ENCODE peak calls at places on chromosomes 7 and 10, in eight cellular contexts. G is AG04450; E is effector memory CD4-positive, alpha-beta T cell; C is lung; W is uterus; F is SJCRH30; T is OCI-LY7; I is aorta. L is an unnamed sample.

GRCh38 chr10:48390933-48391845 is 84.7 kb downstream of the MAPK8 start:
- DNase-seq in E (no peak), W (no peak), C (no peak), F (peak), G (no peak), T (no peak), I (no peak), L (no peak)

GRCh38 chr7:71630521-71630920 is 498.6 kb downstream of the GALNT17 start:
- DNase-seq in G (no peak), C (no peak), T (no peak), E (no peak), W (no peak), F (no peak), I (no peak), L (no peak)

GRCh38 chr7:121336579-121336978 is 7.8 kb downstream of the WNT16 start:
- DNase-seq in F (no peak), G (no peak), E (no peak), I (no peak), C (no peak), W (no peak), T (no peak), L (no peak)

GRCh38 chr10:117391436-117392205 is 16.4 kb upstream of the PDZD8 start:
- DNase-seq in F (peak), T (no peak), G (no peak), C (peak), E (no peak), W (no peak), I (no peak), L (no peak)

GRCh38 chr7:131108212-131108980 is 219.3 kb upstream of the MKLN1 start:
- DNase-seq in I (no peak), E (peak), T (peak), F (no peak), C (no peak), W (no peak), G (no peak), L (no peak)

GRCh38 chr10:48973065-48973464 is 33.4 kb upstream of the LRRC18 start:
- DNase-seq in E (no peak), T (no peak), F (no peak), C (no peak), I (no peak), W (no peak), G (no peak), L (no peak)

GRCh38 chr7:54260868-54261475 is 281.2 kb upstream of the VSTM2A start:
- DNase-seq in W (no peak), C (no peak), G (no peak), T (no peak), E (no peak), F (no peak), I (no peak), L (no peak)

GRCh38 chr7:88306590-88307048 is at the start of gene STEAP4:
- DNase-seq in E (no peak), W (peak), C (peak), I (peak), T (no peak), F (no peak), G (no peak), L (peak)

GRCh38 chr10:14605231-14605925 is 169.3 kb downstream of the FAM107B start:
- DNase-seq in W (no peak), I (no peak), C (no peak), E (no peak), T (no peak), G (no peak), F (no peak), L (no peak)

GRCh38 chr7:134016223-134016941 is 110.8 kb upstream of the LRGUK start:
- DNase-seq in W (no peak), E (no peak), I (no peak), G (no peak), C (no peak), F (peak), T (peak), L (no peak)

GRCh38 chr10:116080553-116080952 is 192.5 kb downstream of the GFRA1 start:
- DNase-seq in G (no peak), F (no peak), T (no peak), E (no peak), C (no peak), W (no peak), I (no peak), L (no peak)

GRCh38 chr7:102077081-102077480 is 209.6 kb upstream of the SH2B2 start:
- DNase-seq in T (peak), W (no peak), I (no peak), F (peak), G (no peak), C (no peak), E (no peak), L (no peak)

GRCh38 chr7:4136501-4137110 is 545.5 kb upstream of the FOXK1 start:
- DNase-seq in W (no peak), T (no peak), F (no peak), C (no peak), I (peak), G (no peak), E (no peak), L (no peak)

GRCh38 chr7:47846117-47846836 is 102.0 kb downstream of the PKD1L1 start:
- DNase-seq in G (no peak), E (no peak), F (no peak), W (no peak), I (no peak), T (no peak), C (peak), L (no peak)

GRCh38 chr7:150432915-150433892 is 17.2 kb upstream of the GIMAP8 start:
- DNase-seq in T (no peak), I (no peak), C (peak), G (no peak), W (no peak), F (no peak), E (no peak), L (no peak)

GRCh38 chr10:97717627-97718026 is 4.1 kb downstream of the MARVELD1 start:
- DNase-seq in W (no peak), T (no peak), E (no peak), I (no peak), C (no peak), G (no peak), F (no peak), L (no peak)

GRCh38 chr7:111041577-111041976 is 49.4 kb upstream of the LRRN3 start:
- DNase-seq in W (no peak), G (no peak), T (no peak), E (no peak), C (no peak), I (no peak), F (no peak), L (no peak)

GRCh38 chr10:49520122-49520775 is 18.7 kb downstream of the ERCC6 start:
- DNase-seq in E (no peak), F (no peak), C (no peak), G (no peak), W (no peak), I (no peak), T (no peak), L (no peak)

GRCh38 chr10:110498982-110499795 is 1.5 kb downstream of the DUSP5 start:
- DNase-seq in F (peak), T (peak), G (peak), I (no peak), E (peak), C (no peak), W (peak), L (no peak)

GRCh38 chr10:126061526-126061925 is 165.2 kb downstream of the FANK1 start:
- DNase-seq in F (no peak), G (no peak), T (no peak), W (no peak), I (no peak), E (no peak), C (no peak), L (no peak)

GRCh38 chr10:70898687-70899086 is 10.3 kb upstream of the PCBD1 start:
- DNase-seq in F (no peak), E (no peak), W (no peak), T (no peak), G (no peak), I (no peak), C (no peak), L (no peak)

GRCh38 chr7:107463139-107464078 is 6.4 kb upstream of the GPR22 start:
- DNase-seq in W (peak), C (peak), G (peak), T (peak), I (peak), F (peak), E (peak), L (peak)

GRCh38 chr10:9012312-9012711 is 957.8 kb downstream of the GATA3 start:
- DNase-seq in I (no peak), C (no peak), F (no peak), G (no peak), T (no peak), W (no peak), E (no peak), L (no peak)

GRCh38 chr10:42935466-42935865 is 141.4 kb upstream of the RET start:
- DNase-seq in I (no peak), C (no peak), F (no peak), G (no peak), E (no peak), W (no peak), T (no peak), L (no peak)

DNA sequence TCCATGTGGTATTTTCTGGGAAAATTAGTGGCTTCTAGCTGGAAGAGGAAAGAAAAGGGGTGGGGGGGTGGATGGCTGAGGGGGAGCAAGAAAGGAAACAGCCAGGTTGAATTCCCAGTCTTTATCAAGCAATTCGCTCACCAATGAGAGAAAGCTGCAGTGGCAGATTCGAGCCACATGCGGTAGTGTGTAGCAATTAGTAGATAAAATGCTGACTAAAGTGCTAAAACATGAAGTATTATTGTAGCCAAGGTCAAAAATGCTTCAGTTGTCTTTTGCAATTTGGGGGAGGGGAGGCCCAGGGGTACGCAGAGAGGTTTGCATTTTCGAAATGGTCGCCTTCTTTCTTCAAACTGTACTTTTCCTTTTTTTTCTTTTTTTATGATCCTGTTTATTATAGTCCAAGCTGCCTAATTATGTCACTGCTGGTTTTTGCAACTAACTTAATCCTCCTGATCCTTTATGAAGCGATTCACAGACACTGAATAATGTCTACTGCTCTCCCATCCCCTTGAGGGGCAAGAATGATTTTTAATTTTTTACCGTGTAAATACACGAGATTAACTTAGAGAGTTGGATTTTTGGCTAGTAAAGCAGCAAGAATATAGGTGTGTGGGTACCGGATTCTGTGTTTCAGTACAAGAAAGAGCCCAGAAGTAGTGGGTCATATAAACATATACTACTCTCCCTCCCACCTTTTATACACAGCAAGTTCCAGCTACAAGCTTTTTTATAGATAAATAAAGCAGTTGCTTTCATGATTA is 3.6 kb upstream of the ARID5B start:
- DNase-seq in E (no peak), C (peak), G (no peak), I (peak), W (peak), F (no peak), T (peak), L (no peak)
- H3K27ac ChIP-seq in E (no peak), C (peak), G (no peak), I (no peak), W (peak), F (no peak), T (peak), L (peak)

GRCh38 chr10:681670-682318 is 7.7 kb downstream of the DIP2C start:
- DNase-seq in F (no peak), E (no peak), G (no peak), C (no peak), I (no peak), W (no peak), T (no peak), L (no peak)

GRCh38 chr10:686155-686931 is 3.1 kb downstream of the DIP2C start:
- DNase-seq in W (no peak), C (no peak), G (no peak), E (no peak), F (no peak), I (no peak), T (no peak), L (no peak)

GRCh38 chr10:682931-683447 is 6.5 kb downstream of the DIP2C start:
- DNase-seq in T (no peak), W (no peak), C (no peak), G (no peak), I (no peak), F (no peak), E (no peak), L (no peak)

GRCh38 chr10:685613-686012 is 3.9 kb downstream of the DIP2C start:
- DNase-seq in T (no peak), W (no peak), I (no peak), G (no peak), F (no peak), E (no peak), C (no peak), L (no peak)

DNA sequence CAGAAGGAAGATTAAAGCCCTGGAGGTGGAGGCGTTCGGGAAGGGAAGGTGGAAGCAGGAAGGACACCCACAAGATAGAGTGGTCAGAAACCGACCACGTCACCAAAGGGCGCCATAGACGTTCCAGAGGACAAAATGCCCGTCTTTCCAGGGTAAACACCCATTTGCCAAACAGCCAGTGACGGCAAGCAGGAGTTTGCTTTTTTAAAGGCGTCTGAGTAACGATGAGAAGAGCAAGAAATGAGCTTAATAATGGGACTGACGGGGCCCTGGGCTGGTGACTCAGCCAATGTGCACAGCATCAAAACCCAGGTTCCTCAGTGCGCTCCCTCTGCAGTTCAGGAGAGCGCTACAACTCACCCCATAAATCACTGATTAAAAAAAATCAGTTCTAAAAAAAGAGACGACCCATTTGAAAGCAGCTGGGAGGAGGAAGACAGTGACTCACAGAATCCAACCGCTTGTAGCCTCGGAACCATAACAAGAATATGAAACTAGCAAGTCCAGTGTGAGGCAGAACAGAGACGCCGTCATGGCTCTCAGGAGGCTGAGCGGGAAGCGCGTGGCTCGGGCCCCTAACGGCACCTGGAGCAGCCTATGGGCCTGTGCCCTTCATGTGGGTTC is 5.9 kb downstream of the DIP2C start:
- DNase-seq in F (no peak), I (peak), T (no peak), W (peak), C (no peak), E (no peak), G (peak), L (peak)
- H3K27ac ChIP-seq in F (no peak), I (peak), T (no peak), W (peak), C (no peak), E (no peak), G (peak), L (peak)

GRCh38 chr10:4672199-4672598 is 153.8 kb upstream of the AKR1E2 start:
- DNase-seq in F (no peak), E (no peak), I (no peak), W (no peak), G (no peak), C (no peak), T (no peak), L (no peak)

GRCh38 chr10:4669585-4669984 is 156.4 kb upstream of the AKR1E2 start:
- DNase-seq in T (no peak), I (no peak), F (no peak), C (no peak), W (no peak), E (no peak), G (no peak), L (no peak)

GRCh38 chr10:4670737-4671136 is 155.3 kb upstream of the AKR1E2 start:
- DNase-seq in I (no peak), C (no peak), F (no peak), E (no peak), T (no peak), G (no peak), W (no peak), L (no peak)

GRCh38 chr10:4673279-4674040 is 152.5 kb upstream of the AKR1E2 start:
- DNase-seq in T (no peak), W (no peak), E (no peak), I (no peak), C (no peak), G (no peak), F (no peak), L (no peak)

DNA sequence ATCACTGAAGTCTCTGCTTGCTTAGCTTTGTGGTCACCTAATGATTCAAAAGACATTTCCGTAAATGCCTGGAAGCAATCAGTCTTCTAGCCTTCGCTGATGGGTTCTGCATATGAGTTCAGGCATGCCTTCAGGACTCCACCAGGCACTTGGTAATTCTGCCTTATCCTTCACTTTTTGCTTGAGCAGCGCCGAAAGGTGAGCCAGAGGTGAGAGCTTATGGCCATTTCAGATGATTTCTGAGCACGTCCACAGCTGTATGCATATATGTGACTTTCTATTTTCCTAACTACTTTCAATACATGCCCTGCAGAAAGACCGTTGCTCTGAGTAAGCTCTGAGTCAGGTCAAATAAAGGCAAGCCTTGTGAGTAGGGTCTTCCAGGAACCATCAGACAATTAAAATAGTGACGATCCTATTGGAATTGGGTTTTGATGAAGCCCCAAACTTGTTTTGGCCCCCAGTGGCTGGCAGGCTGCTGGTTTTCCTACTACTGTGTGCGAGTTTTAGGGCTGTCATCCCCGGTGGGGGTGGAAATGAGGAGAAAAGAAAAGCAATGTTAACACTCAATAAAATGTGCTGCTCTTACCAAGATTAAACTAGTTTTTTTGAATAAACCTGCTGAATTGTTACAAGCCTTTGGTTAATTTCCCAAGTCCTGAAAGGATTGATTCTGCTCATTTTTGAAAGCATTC is 154.4 kb upstream of the AKR1E2 start:
- DNase-seq in E (no peak), T (no peak), W (no peak), C (no peak), F (no peak), I (no peak), G (no peak), L (no peak)
- H3K27ac ChIP-seq in E (no peak), T (no peak), W (no peak), C (no peak), F (no peak), I (no peak), G (peak), L (peak)

GRCh38 chr10:77582710-77583115 is 54.9 kb downstream of the KCNMA1 start:
- DNase-seq in I (peak), E (no peak), F (peak), W (no peak), C (no peak), T (no peak), G (no peak), L (peak)
- H3K27ac ChIP-seq in I (no peak), E (no peak), F (no peak), W (no peak), C (no peak), T (no peak), G (peak), L (peak)

GRCh38 chr10:124067825-124068400 is 25.5 kb downstream of the CHST15 start:
- DNase-seq in W (no peak), E (no peak), T (no peak), F (no peak), I (peak), G (no peak), C (no peak), L (no peak)

GRCh38 chr10:124068929-124069328 is 24.5 kb downstream of the CHST15 start:
- DNase-seq in W (no peak), E (no peak), G (no peak), T (no peak), C (no peak), I (no peak), F (no peak), L (no peak)

GRCh38 chr10:124065382-124066155 is 27.8 kb downstream of the CHST15 start:
- DNase-seq in W (no peak), G (no peak), F (no peak), I (peak), T (no peak), C (no peak), E (no peak), L (no peak)

GRCh38 chr10:124069341-124069740 is 24.1 kb downstream of the CHST15 start:
- DNase-seq in T (no peak), C (no peak), F (no peak), W (no peak), E (no peak), I (peak), G (no peak), L (no peak)

DNA sequence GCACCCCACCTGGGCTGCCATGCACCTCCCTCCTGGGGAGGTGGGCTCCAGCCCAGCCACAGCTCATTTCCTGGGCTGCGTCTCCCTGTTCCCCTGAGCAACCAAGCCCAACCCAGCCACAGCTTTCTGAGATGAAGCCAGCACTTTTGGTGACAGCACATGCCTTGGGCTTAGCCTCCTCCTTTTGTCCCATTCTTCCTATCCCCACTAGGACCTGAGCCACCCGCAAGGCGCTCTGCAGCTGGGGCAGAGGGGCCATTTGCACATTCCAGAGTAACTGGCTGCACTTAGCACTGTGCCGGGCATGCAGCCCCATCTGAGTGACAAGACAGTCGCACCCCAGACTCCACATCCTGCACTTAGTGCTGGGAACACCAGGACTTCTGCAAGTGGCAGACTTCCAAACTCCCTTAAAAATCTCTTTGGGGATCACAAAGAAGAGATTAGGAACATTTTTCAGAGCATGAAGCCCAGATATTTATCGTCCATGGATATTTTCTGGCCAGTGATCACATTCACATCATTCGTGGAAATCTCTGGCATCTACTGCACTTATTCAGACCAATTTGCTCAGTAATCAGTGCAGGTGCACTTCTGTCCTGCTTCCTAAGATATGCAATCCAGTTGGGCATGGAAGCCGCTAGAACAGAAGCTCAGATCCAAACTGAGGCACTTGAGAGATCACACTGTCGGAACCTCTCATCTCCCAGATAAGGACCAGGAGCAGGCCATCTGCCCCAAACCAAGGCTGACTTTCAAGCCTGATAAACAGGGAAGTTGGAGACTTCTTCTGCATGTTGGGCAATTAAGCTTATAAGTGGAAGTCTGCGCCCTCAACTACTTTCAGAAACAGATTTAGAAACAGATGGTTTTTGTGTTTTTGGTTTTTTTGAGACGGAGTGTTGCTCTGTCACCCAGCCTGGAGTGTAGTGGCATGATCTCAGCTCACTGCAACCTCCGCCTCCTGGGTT is 26.4 kb downstream of the CHST15 start:
- DNase-seq in I (peak), T (peak), C (no peak), F (no peak), E (no peak), G (no peak), W (no peak), L (no peak)
- H3K27ac ChIP-seq in I (no peak), T (peak), C (no peak), F (no peak), E (no peak), G (no peak), W (no peak), L (no peak)

L was measured in gastrocnemius medialis.